ENCODE peak calls at places on chromosomes 12 and 14, in eight cellular contexts. T is HCT116; W is fibroblast of the aortic adventitia; U is kidney epithelial cell; H is heart left ventricle; M is heart right ventricle; Q is CD8-positive, alpha-beta T cell; L is cardiac fibroblast. J is an unnamed sample.

GRCh38 chr14:83779266-83779665 is 1750.7 kb upstream of the FLRT2 start:
- DNase-seq in T (no peak), W (no peak), U (peak; percentile 1), H (no peak), M (no peak), Q (no peak), L (no peak), J (peak; percentile 86)

GRCh38 chr12:80937391-80938238 is at the start of gene LIN7A:
- DNase-seq in T (no peak), W (peak; percentile 17), U (no peak), H (peak; percentile 76), M (peak; percentile 48), Q (no peak), L (peak; percentile 54), J (peak; percentile 36)

GRCh38 chr12:4280351-4281163 is 7.0 kb downstream of the CCND2 start:
- DNase-seq in T (no peak), W (no peak), U (no peak), H (peak; percentile 84), M (peak; percentile 76), Q (no peak), L (peak; percentile 21), J (no peak)

GRCh38 chr14:46490150-46490769 is 161.3 kb downstream of the RPL10L start:
- DNase-seq in T (peak; percentile 12), W (no peak), U (no peak), H (no peak), M (no peak), Q (no peak), L (no peak), J (no peak)

GRCh38 chr12:67772276-67773169 is 124.0 kb downstream of the DYRK2 start:
- DNase-seq in T (no peak), W (no peak), U (no peak), H (peak; percentile 66), M (peak; percentile 58), Q (no peak), L (peak; percentile 25), J (peak; percentile 59)

GRCh38 chr14:48973136-48973535 is 613.0 kb downstream of the RPS29 start:
- DNase-seq in T (no peak), W (no peak), U (no peak), H (no peak), M (no peak), Q (no peak), L (no peak), J (peak; percentile 35)

GRCh38 chr12:85036241-85036707 is at the start of the genes LRRIQ1 and TSPAN19:
- DNase-seq in T (peak; percentile 70), W (peak; percentile 89), U (peak; percentile 74), H (peak; percentile 62), M (peak; percentile 64), Q (no peak), L (peak; percentile 93), J (peak; percentile 66)

GRCh38 chr12:132004946-132005345 is 55.2 kb downstream of the EP400 start:
- DNase-seq in T (no peak), W (no peak), U (no peak), H (no peak), M (no peak), Q (no peak), L (no peak), J (no peak)

GRCh38 chr12:52331039-52331438 is 9.8 kb upstream of the KRT83 start:
- DNase-seq in T (no peak), W (no peak), U (no peak), H (no peak), M (no peak), Q (no peak), L (no peak), J (no peak)

GRCh38 chr12:6941786-6942185 is 1.8 kb upstream of the RNU7-1 start:
- DNase-seq in T (no peak), W (no peak), U (no peak), H (no peak), M (no peak), Q (no peak), L (no peak), J (no peak)

GRCh38 chr12:89733579-89734201 is 25.1 kb upstream of the ATP2B1 start:
- DNase-seq in T (no peak), W (peak; percentile 93), U (peak; percentile 56), H (no peak), M (no peak), Q (no peak), L (peak; percentile 95), J (peak; percentile 99)

GRCh38 chr12:113138826-113139225 is 3.3 kb upstream of the RASAL1 start:
- DNase-seq in T (no peak), W (no peak), U (no peak), H (peak; percentile 9), M (no peak), Q (no peak), L (no peak), J (no peak)

GRCh38 chr14:34436118-34436905 is 25.7 kb downstream of the SPTSSA start:
- DNase-seq in T (no peak), W (peak; percentile 53), U (no peak), H (no peak), M (no peak), Q (no peak), L (peak; percentile 84), J (peak; percentile 88)

GRCh38 chr12:47281667-47282171 is 202.0 kb upstream of the AMIGO2 start:
- DNase-seq in T (no peak), W (peak; percentile 87), U (no peak), H (no peak), M (peak; percentile 6), Q (no peak), L (peak; percentile 51), J (no peak)

GRCh38 chr14:66038214-66038977 is 447.8 kb upstream of the CCDC196 start:
- DNase-seq in T (no peak), W (peak; percentile 87), U (peak; percentile 48), H (peak; percentile 42), M (no peak), Q (no peak), L (peak; percentile 84), J (peak; percentile 78)

GRCh38 chr14:104393898-104394605 is 185.5 kb upstream of the C14orf180 start:
- DNase-seq in T (no peak), W (no peak), U (no peak), H (peak; percentile 74), M (peak; percentile 84), Q (peak; percentile 53), L (no peak), J (peak; percentile 3)

GRCh38 chr12:42124764-42125371 is 19.8 kb downstream of the GXYLT1 start:
- DNase-seq in T (no peak), W (no peak), U (no peak), H (no peak), M (no peak), Q (no peak), L (no peak), J (no peak)

GRCh38 chr14:71405676-71406075 is 498.4 kb downstream of the PCNX1 start:
- DNase-seq in T (no peak), W (no peak), U (no peak), H (no peak), M (no peak), Q (no peak), L (no peak), J (no peak)

GRCh38 chr12:53295891-53296219 is 513 bp downstream of the PFDN5 start:
- DNase-seq in T (no peak), W (no peak), U (no peak), H (no peak), M (no peak), Q (no peak), L (no peak), J (no peak)

GRCh38 chr14:25094171-25094907 is 44.4 kb upstream of the STXBP6 start:
- DNase-seq in T (no peak), W (no peak), U (no peak), H (no peak), M (no peak), Q (no peak), L (no peak), J (no peak)

GRCh38 chr14:25090716-25091454 is 40.9 kb upstream of the STXBP6 start:
- DNase-seq in T (no peak), W (peak; percentile 52), U (peak; percentile 57), H (no peak), M (no peak), Q (no peak), L (peak; percentile 58), J (peak; percentile 22)

GRCh38 chr14:25086817-25087396 is 37.0 kb upstream of the STXBP6 start:
- DNase-seq in T (no peak), W (no peak), U (no peak), H (no peak), M (no peak), Q (no peak), L (no peak), J (no peak)

GRCh38 chr14:25086081-25086480 is 36.1 kb upstream of the STXBP6 start:
- DNase-seq in T (no peak), W (no peak), U (no peak), H (no peak), M (no peak), Q (no peak), L (no peak), J (no peak)

GRCh38 chr14:25090281-25090680 is 40.3 kb upstream of the STXBP6 start:
- DNase-seq in T (no peak), W (no peak), U (no peak), H (no peak), M (no peak), Q (no peak), L (no peak), J (no peak)
- TF ChIP-seq CTCF in T (no peak), W (no peak), U (no peak), H (no peak), M (no peak), Q (no peak), L (no peak), J (no peak)

DNA sequence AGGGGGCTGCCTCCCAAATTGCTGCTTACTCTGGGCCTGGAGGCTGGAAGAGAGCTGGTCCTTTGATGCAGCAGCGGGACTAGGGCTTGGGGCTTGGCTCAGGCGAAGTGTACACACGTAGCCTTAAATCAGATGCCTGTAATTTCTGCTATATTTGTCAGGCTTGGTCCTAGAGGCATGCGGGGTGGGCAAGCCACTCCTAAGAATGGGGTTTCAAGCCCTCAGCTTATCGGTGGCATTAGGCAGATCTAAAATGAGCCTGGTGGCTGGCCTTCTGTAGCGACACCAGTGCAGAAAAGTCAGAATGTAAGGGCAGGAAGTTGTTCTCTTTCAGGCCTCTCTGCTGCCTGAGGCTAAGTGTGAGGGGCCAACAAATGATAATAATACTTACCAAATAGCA is 927 bp upstream of the SLC8A3 start:
- DNase-seq in T (no peak), W (no peak), U (no peak), H (no peak), M (no peak), Q (no peak), L (no peak), J (no peak)
- H3K4me3 ChIP-seq in T (no peak overlapping the region), W (no peak overlapping the region), U (no peak overlapping the region), H (no peak overlapping the region), M (no peak overlapping the region), Q (no peak overlapping the region), L (no peak overlapping the region), J (no peak overlapping the region)

DNA sequence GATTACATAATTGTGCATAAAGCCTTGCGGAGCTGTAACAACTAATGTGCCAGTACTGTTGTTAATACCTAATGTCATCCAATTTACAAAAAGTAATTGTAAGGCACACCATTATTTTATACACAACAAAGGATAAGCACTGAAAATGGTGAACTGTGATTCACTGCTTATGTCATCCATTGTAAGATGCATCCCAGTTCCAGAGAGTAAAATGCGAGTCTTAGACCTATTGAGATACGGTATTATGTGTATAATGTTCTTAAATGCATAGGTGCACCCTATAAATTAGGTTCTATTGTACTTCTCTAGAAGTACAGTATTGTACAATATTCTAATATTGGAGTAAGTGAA is 395 bp downstream of the PARP2 start:
- DNase-seq in T (no peak), W (peak; percentile 49), U (no peak), H (no peak), M (no peak), Q (no peak), L (peak; percentile 60), J (no peak)
- TF ChIP-seq CTCF in T (no peak), W (no peak), U (no peak), H (no peak), M (no peak), Q (peak; percentile 2), L (no peak), J (no peak)

GRCh38 chr14:73757876-73758391 is 43.8 kb upstream of the PNMA1 start:
- DNase-seq in T (no peak), W (no peak), U (no peak), H (no peak), M (no peak), Q (no peak), L (no peak), J (no peak)
- H3K4me3 ChIP-seq in T (peak overlapping the region; percentile 79), W (peak overlapping the region; percentile 88), U (peak overlapping the region; percentile 82), H (peak overlapping the region; percentile 74), M (peak overlapping the region; percentile 81), Q (peak overlapping the region; percentile 81), L (peak overlapping the region; percentile 82), J (peak overlapping the region; percentile 76)

J was measured in fibroblast of villous mesenchyme.